ENCODE peak calls at places on chromosomes 12 and 14, in five cellular contexts. One of them, this sample, is unnamed.

GRCh38 chr12:68331500-68331868 is 678 bp downstream of the MDM1 start:
- DNase-seq in GM23338: no peak
- DNase-seq in breast epithelium: no peak
- DNase-seq in GM12892: no peak
- DNase-seq in SK-N-MC: no peak
- DNase-seq in this sample: no peak

GRCh38 chr12:75553398-75553797 is 42.0 kb upstream of the KRR1 start:
- DNase-seq in GM23338: peak; percentile 4
- DNase-seq in breast epithelium: no peak
- DNase-seq in GM12892: no peak
- DNase-seq in SK-N-MC: no peak
- DNase-seq in this sample: peak; percentile 32

GRCh38 chr14:57938533-57938932 is 72.6 kb upstream of the SLC35F4 start:
- DNase-seq in GM23338: no peak
- DNase-seq in breast epithelium: no peak
- DNase-seq in GM12892: no peak
- DNase-seq in SK-N-MC: no peak
- DNase-seq in this sample: no peak

GRCh38 chr12:13154027-13154538 is 42.4 kb upstream of the EMP1 start:
- DNase-seq in GM23338: no peak
- DNase-seq in breast epithelium: no peak
- DNase-seq in GM12892: no peak
- DNase-seq in SK-N-MC: no peak
- DNase-seq in this sample: no peak

GRCh38 chr12:79932393-79932792 is 2.5 kb downstream of the PPP1R12A start:
- DNase-seq in GM23338: no peak
- DNase-seq in breast epithelium: no peak
- DNase-seq in GM12892: no peak
- DNase-seq in SK-N-MC: no peak
- DNase-seq in this sample: no peak

GRCh38 chr14:75452900-75453816 is 25.3 kb downstream of the JDP2 start:
- DNase-seq in GM23338: peak; percentile 97
- DNase-seq in breast epithelium: peak; percentile 89
- DNase-seq in GM12892: no peak
- DNase-seq in SK-N-MC: peak; percentile 40
- DNase-seq in this sample: no peak

GRCh38 chr14:93329965-93330608 is 2.7 kb downstream of the BTBD7 start:
- DNase-seq in GM23338: no peak
- DNase-seq in breast epithelium: no peak
- DNase-seq in GM12892: no peak
- DNase-seq in SK-N-MC: no peak
- DNase-seq in this sample: no peak

GRCh38 chr14:30770376-30770775 is 104.0 kb upstream of the COCH start:
- DNase-seq in GM23338: no peak
- DNase-seq in breast epithelium: no peak
- DNase-seq in GM12892: no peak
- DNase-seq in SK-N-MC: no peak
- DNase-seq in this sample: no peak

GRCh38 chr14:61662437-61663311 is 32.6 kb upstream of the HIF1A start:
- DNase-seq in GM23338: peak; percentile 36
- DNase-seq in breast epithelium: no peak
- DNase-seq in GM12892: peak; percentile 32
- DNase-seq in SK-N-MC: no peak
- DNase-seq in this sample: peak; percentile 34

GRCh38 chr12:83664650-83665049 is 977.9 kb downstream of the TMTC2 start:
- DNase-seq in GM23338: no peak
- DNase-seq in breast epithelium: no peak
- DNase-seq in GM12892: no peak
- DNase-seq in SK-N-MC: peak; percentile 3
- DNase-seq in this sample: no peak

GRCh38 chr12:64691793-64692583 is 67.2 kb downstream of the GNS start:
- DNase-seq in GM23338: peak; percentile 58
- DNase-seq in breast epithelium: no peak
- DNase-seq in GM12892: no peak
- DNase-seq in SK-N-MC: no peak
- DNase-seq in this sample: no peak

GRCh38 chr14:68269136-68269535 is 449.6 kb downstream of the RAD51B start:
- DNase-seq in GM23338: no peak
- DNase-seq in breast epithelium: no peak
- DNase-seq in GM12892: no peak
- DNase-seq in SK-N-MC: no peak
- DNase-seq in this sample: no peak

GRCh38 chr14:97513891-97514290 is 716.7 kb downstream of the VRK1 start:
- DNase-seq in GM23338: no peak
- DNase-seq in breast epithelium: no peak
- DNase-seq in GM12892: no peak
- DNase-seq in SK-N-MC: peak; percentile 93
- DNase-seq in this sample: no peak

GRCh38 chr12:131105736-131106356 is 152.1 kb downstream of the ADGRD1 start:
- DNase-seq in GM23338: no peak
- DNase-seq in breast epithelium: peak; percentile 45
- DNase-seq in GM12892: no peak
- DNase-seq in SK-N-MC: no peak
- DNase-seq in this sample: no peak

GRCh38 chr12:68686595-68687521 is at the start of gene NUP107:
- DNase-seq in GM23338: peak; percentile 98
- DNase-seq in breast epithelium: peak; percentile 100
- DNase-seq in GM12892: peak; percentile 85
- DNase-seq in SK-N-MC: peak; percentile 93
- DNase-seq in this sample: peak; percentile 97

GRCh38 chr12:51070004-51070403 is 13.4 kb downstream of the CSRNP2 start:
- DNase-seq in GM23338: no peak
- DNase-seq in breast epithelium: no peak
- DNase-seq in GM12892: no peak
- DNase-seq in SK-N-MC: peak; percentile 26
- DNase-seq in this sample: no peak
- TF ChIP-seq POLR2AphosphoS5 in GM23338: no peak
- TF ChIP-seq POLR2AphosphoS5 in breast epithelium: no peak
- TF ChIP-seq POLR2AphosphoS5 in GM12892: no peak
- TF ChIP-seq POLR2AphosphoS5 in SK-N-MC: no peak
- TF ChIP-seq POLR2AphosphoS5 in this sample: no peak

GRCh38 chr14:38238332-38238731 is 17.6 kb downstream of the CLEC14A start:
- DNase-seq in GM23338: no peak
- DNase-seq in breast epithelium: no peak
- DNase-seq in GM12892: no peak
- DNase-seq in SK-N-MC: no peak
- DNase-seq in this sample: no peak
- TF ChIP-seq POLR2AphosphoS5 in GM23338: no peak
- TF ChIP-seq POLR2AphosphoS5 in breast epithelium: no peak
- TF ChIP-seq POLR2AphosphoS5 in GM12892: no peak
- TF ChIP-seq POLR2AphosphoS5 in SK-N-MC: no peak
- TF ChIP-seq POLR2AphosphoS5 in this sample: no peak

GRCh38 chr14:105487449-105487985 is 831 bp downstream of the CRIP1 start:
- DNase-seq in GM23338: no peak
- DNase-seq in breast epithelium: no peak
- DNase-seq in GM12892: no peak
- DNase-seq in SK-N-MC: no peak
- DNase-seq in this sample: no peak
- TF ChIP-seq POLR2AphosphoS5 in GM23338: no peak
- TF ChIP-seq POLR2AphosphoS5 in breast epithelium: no peak
- TF ChIP-seq POLR2AphosphoS5 in GM12892: no peak
- TF ChIP-seq POLR2AphosphoS5 in SK-N-MC: peak; percentile 11
- TF ChIP-seq POLR2AphosphoS5 in this sample: no peak

GRCh38 chr12:124914392-124915248 is at the start of gene UBC:
- DNase-seq in GM23338: peak; percentile 95
- DNase-seq in breast epithelium: peak; percentile 97
- DNase-seq in GM12892: peak; percentile 60
- DNase-seq in SK-N-MC: peak; percentile 83
- DNase-seq in this sample: peak; percentile 87
- TF ChIP-seq POLR2AphosphoS5 in GM23338: peak; percentile 99
- TF ChIP-seq POLR2AphosphoS5 in breast epithelium: peak; percentile 100
- TF ChIP-seq POLR2AphosphoS5 in GM12892: peak; percentile 100
- TF ChIP-seq POLR2AphosphoS5 in SK-N-MC: peak; percentile 100
- TF ChIP-seq POLR2AphosphoS5 in this sample: peak; percentile 99

This sample was measured in HCT116.